ENCODE peak calls at places on chromosomes 16 and 17, in five cellular contexts. O is mesenchymal stem cell, J is small intestine, K is mucosa of descending colon, X is adrenal gland. F is an unnamed sample.

GRCh38 chr16:22624759-22625533 is 114.3 kb downstream of the NPIPB5 start:
- DNase-seq in O (no peak), J (no peak), K (no peak), X (no peak), F (no peak)

GRCh38 chr16:50438041-50438437 is 69.3 kb upstream of the BRD7 start:
- DNase-seq in O (no peak), J (no peak), K (no peak), X (no peak), F (no peak)

GRCh38 chr17:8056232-8056975 is 17.5 kb downstream of the ALOX15B start:
- DNase-seq in O (peak; percentile 95), J (peak; percentile 72), K (peak; percentile 51), X (peak; percentile 43), F (peak; percentile 36)

GRCh38 chr16:59601452-59601851 is 867.3 kb upstream of the GOT2 start:
- DNase-seq in O (no peak), J (no peak), K (no peak), X (no peak), F (no peak)

GRCh38 chr16:22397459-22397858 is 23.0 kb upstream of the CDR2 start:
- DNase-seq in O (peak; percentile 85), J (no peak), K (no peak), X (no peak), F (no peak)

GRCh38 chr16:89002851-89003830 is 26.1 kb upstream of the CBFA2T3 start:
- DNase-seq in O (no peak), J (no peak), K (no peak), X (no peak), F (no peak)

GRCh38 chr17:16406742-16407674 is 8.4 kb upstream of the TRPV2 start:
- DNase-seq in O (peak; percentile 37), J (peak; percentile 45), K (no peak), X (no peak), F (no peak)

GRCh38 chr16:3492356-3492755 is 2.9 kb downstream of the C16orf90 start:
- DNase-seq in O (no peak), J (no peak), K (no peak), X (no peak), F (no peak)

GRCh38 chr17:65312718-65313382 is 175.7 kb downstream of the RGS9 start:
- DNase-seq in O (no peak), J (no peak), K (peak; percentile 16), X (no peak), F (no peak)

GRCh38 chr17:81388612-81389367 is 6.5 kb upstream of the BAHCC1 start:
- DNase-seq in O (peak; percentile 67), J (no peak), K (no peak), X (peak; percentile 74), F (no peak)

GRCh38 chr16:81940781-81941560 is 70.3 kb downstream of the SDR42E1 start:
- DNase-seq in O (peak; percentile 55), J (peak; percentile 60), K (no peak), X (no peak), F (no peak)

GRCh38 chr16:27318399-27319256 is 4.9 kb downstream of the IL4R start:
- DNase-seq in O (peak; percentile 89), J (peak; percentile 47), K (no peak), X (peak; percentile 54), F (peak; percentile 47)

GRCh38 chr16:50367777-50368409 is 895 bp downstream of the BRD7 start:
- DNase-seq in O (peak; percentile 10), J (no peak), K (no peak), X (no peak), F (no peak)

GRCh38 chr16:48277158-48277557 is 29.8 kb upstream of the ABCC11 start:
- DNase-seq in O (no peak), J (peak; percentile 20), K (peak; percentile 41), X (peak; percentile 23), F (peak; percentile 26)

GRCh38 chr16:426115-426905 is 861 bp downstream of the RAB11FIP3 start:
- DNase-seq in O (peak; percentile 26), J (no peak), K (peak; percentile 25), X (peak; percentile 40), F (peak; percentile 38)

GRCh38 chr16:87837627-87838289 is 31.5 kb downstream of the SLC7A5 start:
- DNase-seq in O (no peak), J (no peak), K (no peak), X (no peak), F (no peak)

GRCh38 chr17:46948544-46948943 is 25.6 kb downstream of the GOSR2 start:
- DNase-seq in O (no peak), J (no peak), K (no peak), X (no peak), F (no peak)

GRCh38 chr16:46612121-46612520 is 9.1 kb downstream of the SHCBP1 start:
- DNase-seq in O (no peak), J (no peak), K (no peak), X (no peak), F (no peak)

GRCh38 chr17:17739388-17740066 is 58.3 kb downstream of the RAI1 start:
- DNase-seq in O (peak; percentile 76), J (peak; percentile 27), K (peak; percentile 38), X (peak; percentile 73), F (peak; percentile 61)

GRCh38 chr17:40498281-40499084 is 2.9 kb downstream of the TNS4 start:
- DNase-seq in O (no peak), J (no peak), K (peak; percentile 51), X (no peak), F (no peak)

GRCh38 chr17:73396429-73397277 is 84.9 kb upstream of the CDC42EP4 start:
- DNase-seq in O (peak; percentile 18), J (no peak), K (no peak), X (no peak), F (no peak)

GRCh38 chr16:68605746-68606145 is 39.4 kb upstream of the CDH3 start:
- DNase-seq in O (no peak), J (no peak), K (no peak), X (no peak), F (no peak)

GRCh38 chr16:11992008-11992584 is 15.6 kb downstream of the SNX29 start:
- DNase-seq in O (no peak), J (no peak), K (no peak), X (no peak), F (no peak)

GRCh38 chr17:36127199-36127881 is 23.7 kb downstream of the CCL4 start:
- DNase-seq in O (no peak), J (peak; percentile 46), K (no peak), X (no peak), F (no peak)

GRCh38 chr17:36827056-36827455 is 110.2 kb upstream of the LHX1 start:
- DNase-seq in O (no peak), J (no peak), K (no peak), X (no peak), F (no peak)

GRCh38 chr17:14119546-14119945 is 50.2 kb downstream of the COX10 start:
- DNase-seq in O (no peak), J (no peak), K (no peak), X (no peak), F (no peak)

GRCh38 chr16:88468289-88469129 is 15.4 kb downstream of the ZFPM1 start:
- DNase-seq in O (peak; percentile 27), J (peak; percentile 56), K (no peak), X (no peak), F (no peak)

DNA sequence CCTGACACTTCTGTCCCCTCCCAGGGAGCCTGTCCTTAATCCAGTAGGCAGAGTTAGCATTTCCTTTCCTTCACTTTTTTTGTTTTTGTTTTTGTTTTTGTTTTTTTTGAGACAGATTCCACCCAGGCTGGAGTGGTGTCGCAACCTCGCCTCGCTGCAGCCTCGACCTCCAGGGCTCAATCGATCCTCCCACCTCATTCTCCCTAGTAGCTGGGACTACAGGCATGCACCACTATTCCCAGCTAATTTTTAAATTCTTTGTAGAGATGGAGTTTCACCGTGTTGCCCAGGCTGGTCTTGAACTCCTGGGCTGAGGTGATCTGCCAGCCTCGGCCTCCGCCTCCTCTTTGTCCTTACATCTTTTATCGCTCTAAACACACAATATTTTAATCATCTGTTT is 4.0 kb downstream of the NHERF1 start:
- DNase-seq in O (no peak), J (no peak), K (no peak), X (no peak), F (no peak)
- H3K4me1 ChIP-seq in O (peaks cover 42% of the 10 kb centered on the region), J (peaks cover 20% of the 10 kb centered on the region), K (peaks cover 34% of the 10 kb centered on the region), X (peaks cover 52% of the 10 kb centered on the region), F (peaks cover 21% of the 10 kb centered on the region)

GRCh38 chr17:43406676-43407645 is 8.2 kb downstream of the ARL4D start:
- DNase-seq in O (peak; percentile 74), J (no peak), K (no peak), X (no peak), F (no peak)
- H3K4me1 ChIP-seq in O (peaks cover 17% of the 10 kb centered on the region), J (no peaks in the 10 kb centered on the region), K (no peaks in the 10 kb centered on the region), X (no peaks in the 10 kb centered on the region), F (no peaks in the 10 kb centered on the region)

GRCh38 chr16:20851601-20852000 is 45.3 kb downstream of the REXO5 start:
- DNase-seq in O (peak; percentile 65), J (peak; percentile 63), K (peak; percentile 41), X (peak; percentile 83), F (peak; percentile 41)

GRCh38 chr16:20850981-20851380 is 44.7 kb downstream of the REXO5 start:
- DNase-seq in O (peak; percentile 28), J (no peak), K (no peak), X (no peak), F (no peak)

GRCh38 chr16:20853981-20854620 is 46.1 kb downstream of the DCUN1D3 start:
- DNase-seq in O (no peak), J (no peak), K (no peak), X (no peak), F (no peak)

GRCh38 chr16:20854963-20855362 is 45.2 kb downstream of the DCUN1D3 start:
- DNase-seq in O (no peak), J (no peak), K (no peak), X (no peak), F (no peak)

DNA sequence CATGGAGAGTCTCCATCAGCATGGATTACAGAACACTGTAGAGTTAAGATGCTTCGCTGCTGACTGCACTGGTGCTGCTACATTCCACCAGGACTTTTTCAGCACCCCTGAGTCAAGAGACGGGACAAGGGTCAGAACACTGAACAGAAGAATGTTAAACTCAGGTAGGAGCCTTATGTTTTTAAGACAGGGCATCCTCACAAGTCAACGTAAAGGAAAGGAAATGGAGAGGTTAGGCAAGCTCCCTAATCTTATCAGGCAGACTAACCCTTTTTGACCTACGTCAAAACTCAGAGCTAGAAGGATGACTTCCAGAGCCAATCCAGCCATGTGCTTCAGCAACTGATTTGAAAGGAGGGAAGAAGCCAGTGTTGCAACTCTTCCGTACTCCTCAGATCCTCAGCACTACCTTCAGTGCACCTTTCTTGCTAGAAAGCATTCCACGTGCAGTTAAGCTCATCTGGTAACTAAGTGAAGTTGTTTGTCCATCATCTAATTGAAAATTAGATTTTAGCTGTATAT is 46.8 kb downstream of the REXO5 start:
- DNase-seq in O (no peak), J (no peak), K (no peak), X (no peak), F (no peak)
- H3K4me1 ChIP-seq in O (peaks cover 4% of the 10 kb centered on the region), J (no peaks in the 10 kb centered on the region), K (peaks cover 4% of the 10 kb centered on the region), X (peaks cover 48% of the 10 kb centered on the region), F (no peaks in the 10 kb centered on the region)

DNA sequence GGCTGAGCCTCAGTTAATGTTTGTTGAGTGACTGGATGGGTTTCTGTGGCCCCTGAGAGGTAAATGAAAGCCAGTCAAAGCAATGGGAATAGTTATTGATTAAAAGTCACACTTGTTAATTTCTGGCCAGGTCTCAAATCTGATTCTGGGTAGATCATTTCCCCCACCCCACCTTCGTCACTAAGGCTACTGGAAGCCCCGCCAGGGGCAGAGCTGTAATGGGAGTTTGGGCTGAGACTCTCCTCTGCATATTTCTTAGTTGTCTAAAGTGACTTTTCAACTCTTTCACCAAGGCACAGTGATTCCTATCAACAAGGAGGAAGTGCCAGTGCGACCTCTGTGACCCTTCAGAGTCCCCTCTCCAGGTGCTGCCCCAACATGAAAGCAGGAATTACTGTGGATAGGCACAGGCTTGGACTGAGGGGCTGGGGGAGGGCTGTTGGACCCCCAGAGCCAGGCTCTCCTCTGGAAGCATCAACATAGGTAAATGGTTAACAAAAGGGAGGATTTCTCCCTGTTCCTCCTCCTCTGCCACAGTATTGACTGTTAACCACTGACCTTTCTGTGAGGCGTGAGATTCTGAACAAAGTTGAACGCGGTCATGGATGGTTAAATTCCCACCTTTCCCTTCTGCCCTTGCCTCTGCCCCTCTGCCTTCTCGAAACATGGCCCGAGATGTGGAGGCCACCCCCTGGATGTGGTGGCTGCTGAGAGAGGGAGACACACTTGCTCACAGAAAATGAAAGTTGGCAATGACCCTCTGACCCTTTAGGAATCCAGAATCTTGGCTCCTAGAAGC is 20.8 kb upstream of the TBX2 start:
- DNase-seq in O (no peak), J (no peak), K (no peak), X (no peak), F (no peak)
- H3K4me1 ChIP-seq in O (peaks cover 19% of the 10 kb centered on the region), J (no peaks in the 10 kb centered on the region), K (no peaks in the 10 kb centered on the region), X (no peaks in the 10 kb centered on the region), F (no peaks in the 10 kb centered on the region)